ENCODE peak calls at places on chromosomes 7 and 10, in four cellular contexts. E, A, J and P are unnamed samples.

GRCh38 chr10:70458329-70459060 is 17.0 kb upstream of the NODAL start:
- DNase-seq in J (no peak), A (peak), E (peak), P (peak)

GRCh38 chr7:81367335-81367801 is 402.5 kb downstream of the HGF start:
- DNase-seq in A (no peak), J (no peak), E (no peak), P (no peak)

GRCh38 chr10:107814865-107815487 is 650.5 kb upstream of the SORCS1 start:
- DNase-seq in A (peak), E (no peak), J (peak), P (peak)

GRCh38 chr10:119362122-119362521 is 154.8 kb downstream of the GRK5 start:
- DNase-seq in A (no peak), J (peak), E (no peak), P (no peak)

GRCh38 chr10:28592953-28593352 is 60.0 kb downstream of the WAC start:
- DNase-seq in E (peak), A (no peak), J (peak), P (no peak)

GRCh38 chr7:90604383-90604782 is 8.3 kb downstream of the CDK14 start:
- DNase-seq in E (no peak), A (no peak), J (no peak), P (no peak)

GRCh38 chr7:151085691-151086620 is at the start of gene AGAP3:
- DNase-seq in E (peak), J (peak), A (peak), P (peak)

GRCh38 chr7:47747160-47747559 is 165.2 kb upstream of the TNS3 start:
- DNase-seq in E (no peak), J (no peak), A (no peak), P (no peak)

GRCh38 chr7:141700848-141701371 is 1.1 kb downstream of the DENND11 start:
- DNase-seq in J (no peak), A (peak), E (no peak), P (no peak)

GRCh38 chr7:50589362-50589761 is 24.2 kb upstream of the DDC start:
- DNase-seq in J (no peak), A (no peak), E (no peak), P (no peak)

GRCh38 chr10:122544493-122544892 is 16.1 kb upstream of the DMBT1 start:
- DNase-seq in A (no peak), E (no peak), J (no peak), P (no peak)

GRCh38 chr7:82778021-82778420 is 334.4 kb upstream of the CACNA2D1 start:
- DNase-seq in E (no peak), J (no peak), A (no peak), P (no peak)

GRCh38 chr7:44798649-44799275 is 2.3 kb downstream of the PPIA start:
- DNase-seq in E (no peak), J (no peak), A (no peak), P (no peak)

GRCh38 chr7:98281757-98282652 is 519 bp downstream of the BRI3 start:
- DNase-seq in E (peak), A (no peak), J (no peak), P (no peak)

GRCh38 chr7:157250605-157251228 is 86.1 kb upstream of the DNAJB6 start:
- DNase-seq in E (peak), A (peak), J (peak), P (peak)

GRCh38 chr7:44098092-44099068 is 5.8 kb upstream of the AEBP1 start:
- DNase-seq in A (no peak), J (no peak), E (no peak), P (no peak)

GRCh38 chr10:79184141-79184625 is 115.4 kb downstream of the ZMIZ1 start:
- DNase-seq in A (no peak), J (peak), E (no peak), P (no peak)

GRCh38 chr10:86941991-86942421 is 15.4 kb downstream of the MMRN2 start:
- DNase-seq in A (peak), E (no peak), J (no peak), P (no peak)

GRCh38 chr7:131274986-131275385 is 52.7 kb upstream of the MKLN1 start:
- DNase-seq in J (no peak), A (no peak), E (no peak), P (no peak)

GRCh38 chr10:111281516-111281915 is 204.7 kb downstream of the ADRA2A start:
- DNase-seq in J (peak), A (peak), E (peak), P (peak)

GRCh38 chr10:24920907-24921881 is 31.2 kb downstream of the PRTFDC1 start:
- DNase-seq in E (peak), J (no peak), A (no peak), P (peak)

GRCh38 chr7:25391295-25391861 is 163.1 kb upstream of the NPVF start:
- DNase-seq in J (peak), E (peak), A (no peak), P (peak)

GRCh38 chr7:46195934-46196333 is 274.9 kb upstream of the IGFBP3 start:
- DNase-seq in E (no peak), J (no peak), A (no peak), P (no peak)

GRCh38 chr10:77087406-77087805 is 550.2 kb downstream of the KCNMA1 start:
- DNase-seq in E (no peak), A (no peak), J (no peak), P (no peak)

GRCh38 chr7:34928052-34928451 is 109.2 kb downstream of the DPY19L1 start:
- DNase-seq in E (peak), A (peak), J (peak), P (peak)

GRCh38 chr10:69483988-69484387 is 32.7 kb downstream of the TSPAN15 start:
- DNase-seq in E (no peak), J (no peak), A (no peak), P (no peak)

GRCh38 chr7:149150981-149151380 is 3.7 kb downstream of the ZNF398 start:
- DNase-seq in A (no peak), J (no peak), E (no peak), P (no peak)

GRCh38 chr10:122052702-122053101 is 63.7 kb downstream of the TACC2 start:
- DNase-seq in A (no peak), E (no peak), J (no peak), P (no peak)

GRCh38 chr7:98772242-98772603 is 97.6 kb downstream of the TMEM130 start:
- DNase-seq in E (no peak), A (no peak), J (no peak), P (no peak)

GRCh38 chr7:149036676-149037075 is 8.4 kb upstream of the PDIA4 start:
- DNase-seq in E (no peak), J (no peak), A (no peak), P (no peak)

DNA sequence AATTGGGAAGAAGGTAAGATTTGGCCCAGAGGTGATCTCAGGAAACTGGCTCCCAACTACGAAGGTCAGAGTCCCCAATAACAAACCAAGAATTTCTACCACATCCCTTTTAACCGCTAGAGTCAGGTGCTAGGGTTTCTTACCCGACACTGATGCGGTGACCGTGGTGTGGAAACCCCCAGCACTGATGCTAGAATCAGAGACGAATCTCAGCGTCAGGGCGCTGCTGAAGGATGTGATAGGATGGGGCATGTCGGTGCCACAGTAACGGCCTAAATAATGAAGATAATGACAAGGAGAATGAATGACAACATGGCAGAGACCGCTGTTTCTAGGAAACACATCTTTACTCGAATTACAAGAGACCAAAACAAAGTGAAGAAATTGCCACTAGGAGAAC is 131.1 kb upstream of the RSU1 start:
- DNase-seq in A (no peak), E (no peak), J (no peak), P (no peak)
- TF ChIP-seq ELF4 in A (no peak), E (no peak), J (no peak), P (no peak)

DNA sequence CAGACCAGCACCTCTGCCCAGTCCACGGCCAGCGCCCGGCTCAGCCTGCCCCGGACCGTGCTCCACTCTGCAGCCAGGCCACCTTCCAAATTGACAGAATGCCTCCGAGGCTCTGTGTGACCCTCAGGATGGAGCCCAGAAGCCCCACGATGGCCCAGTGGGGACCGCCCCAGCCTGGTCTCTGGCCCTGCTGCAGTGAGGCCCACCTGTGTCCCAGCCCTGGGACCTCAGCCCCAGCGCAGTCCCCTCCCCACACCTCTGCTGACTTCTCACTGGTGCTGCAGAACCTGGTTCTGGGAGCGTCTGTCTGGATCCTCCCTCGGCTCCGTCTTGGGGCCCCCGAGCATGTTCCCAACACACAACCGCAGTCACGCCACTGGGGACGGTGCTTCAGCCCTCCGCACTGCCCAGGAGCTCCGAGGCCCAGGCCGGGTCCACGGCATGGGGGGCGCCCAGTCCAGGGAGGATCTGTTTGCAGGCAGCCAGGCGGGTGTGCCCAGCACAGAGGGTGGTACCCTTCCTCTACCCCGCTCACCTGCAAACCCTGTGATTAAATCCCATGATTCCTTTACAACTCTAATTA is 248.1 kb downstream of the ELFN1 start:
- DNase-seq in A (no peak), E (no peak), J (no peak), P (no peak)
- TF ChIP-seq ELF4 in A (no peak), E (no peak), J (no peak), P (no peak)

GRCh38 chr7:70654979-70655378 is 477.0 kb upstream of the GALNT17 start:
- DNase-seq in A (no peak), E (no peak), J (no peak), P (no peak)
- TF ChIP-seq ELF4 in A (no peak), E (no peak), J (no peak), P (no peak)

GRCh38 chr10:100163704-100164621 is 21.9 kb downstream of the ERLIN1 start:
- DNase-seq in E (no peak), A (no peak), J (peak), P (no peak)
- TF ChIP-seq ELF4 in E (no peak), A (no peak), J (no peak), P (no peak)

GRCh38 chr7:66323114-66323513 is 118.0 kb downstream of the TPST1 start:
- DNase-seq in A (no peak), E (no peak), J (no peak), P (no peak)
- TF ChIP-seq ELF4 in A (no peak), E (no peak), J (no peak), P (no peak)

GRCh38 chr7:69318794-69319193 is 279.5 kb upstream of the AUTS2 start:
- DNase-seq in J (no peak), E (no peak), A (no peak), P (no peak)
- TF ChIP-seq ELF4 in J (no peak), E (no peak), A (no peak), P (no peak)

DNA sequence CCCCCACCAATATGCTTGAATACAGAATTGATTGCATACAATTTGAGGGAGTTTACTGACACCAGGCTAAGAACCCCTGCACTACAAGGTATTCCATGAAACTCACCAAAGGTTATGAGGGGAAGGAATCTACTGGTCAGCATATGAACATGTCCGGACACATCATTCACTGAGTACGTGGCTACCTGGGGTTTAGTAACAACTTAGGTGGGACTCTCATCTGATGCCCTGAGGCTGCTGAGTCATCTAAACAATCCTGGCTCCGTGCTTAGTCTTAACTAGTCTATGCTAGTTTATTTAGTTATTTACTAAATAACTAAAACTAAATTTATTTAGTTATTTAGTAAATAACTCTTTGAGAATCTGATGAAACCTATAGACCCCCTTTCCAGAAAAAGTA is 11.3 kb downstream of the PI4K2A start:
- DNase-seq in A (no peak), J (no peak), E (no peak), P (no peak)
- TF ChIP-seq ELF4 in A (no peak), J (no peak), E (no peak), P (no peak)